ENCODE peak calls at places on chromosomes 6 and 20, in six cellular contexts. A is upper lobe of left lung, R is fibroblast of lung, N is gastrocnemius medialis, B is neural crest cell, H is glutamatergic neuron. I is an unnamed sample.

GRCh38 chr20:16434087-16434664 is 139.1 kb downstream of the KIF16B start:
- DNase-seq in A (peak), R (no peak), N (peak), B (peak), H (peak), I (no peak)

GRCh38 chr6:11318835-11319813 is 86.7 kb upstream of the NEDD9 start:
- DNase-seq in A (no peak), R (no peak), N (no peak), B (no peak), H (no peak), I (no peak)

GRCh38 chr6:137933696-137934095 is 66.6 kb downstream of the TNFAIP3 start:
- DNase-seq in A (no peak), R (peak), N (peak), B (no peak), H (no peak), I (no peak)

GRCh38 chr20:12882832-12883506 is 125.8 kb upstream of the SPTLC3 start:
- DNase-seq in A (no peak), R (peak), N (no peak), B (no peak), H (no peak), I (no peak)

GRCh38 chr6:42124223-42124836 is 18.1 kb downstream of the C6orf132 start:
- DNase-seq in A (no peak), R (no peak), N (no peak), B (no peak), H (no peak), I (no peak)

GRCh38 chr6:46044876-46045617 is 29.4 kb upstream of the CLIC5 start:
- DNase-seq in A (peak), R (peak), N (peak), B (no peak), H (no peak), I (no peak)

GRCh38 chr6:107809966-107810365 is 14.1 kb downstream of the SCML4 start:
- DNase-seq in A (no peak), R (no peak), N (no peak), B (no peak), H (no peak), I (no peak)

GRCh38 chr6:106113256-106113954 is 27.3 kb downstream of the PRDM1 start:
- DNase-seq in A (no peak), R (no peak), N (no peak), B (no peak), H (no peak), I (no peak)

GRCh38 chr6:95357380-95358025 is 219.8 kb upstream of the MANEA start:
- DNase-seq in A (no peak), R (no peak), N (no peak), B (no peak), H (no peak), I (no peak)

GRCh38 chr6:69801711-69802110 is 4.9 kb upstream of the LMBRD1 start:
- DNase-seq in A (no peak), R (no peak), N (no peak), B (no peak), H (no peak), I (no peak)

GRCh38 chr6:140372064-140372463 is 997.6 kb upstream of the CITED2 start:
- DNase-seq in A (no peak), R (no peak), N (no peak), B (no peak), H (no peak), I (no peak)

GRCh38 chr6:80174931-80175572 is 68.6 kb downstream of the BCKDHB start:
- DNase-seq in A (no peak), R (peak), N (no peak), B (no peak), H (no peak), I (no peak)

GRCh38 chr6:72418495-72418894 is 203.4 kb upstream of the KCNQ5 start:
- DNase-seq in A (no peak), R (peak), N (no peak), B (no peak), H (no peak), I (no peak)

GRCh38 chr6:28940294-28940858 is 16.6 kb upstream of the TRIM27 start:
- DNase-seq in A (peak), R (no peak), N (no peak), B (peak), H (peak), I (no peak)

GRCh38 chr20:19706463-19706862 is 51.6 kb upstream of the RIN2 start:
- DNase-seq in A (no peak), R (no peak), N (no peak), B (no peak), H (no peak), I (no peak)

GRCh38 chr6:95819939-95820338 is 195.8 kb upstream of the FUT9 start:
- DNase-seq in A (no peak), R (no peak), N (no peak), B (no peak), H (no peak), I (no peak)

GRCh38 chr20:57237006-57237953 is 29.2 kb downstream of the BMP7 start:
- DNase-seq in A (no peak), R (peak), N (no peak), B (no peak), H (no peak), I (no peak)

GRCh38 chr6:132504757-132505156 is 8.2 kb downstream of the STX7 start:
- DNase-seq in A (no peak), R (no peak), N (no peak), B (no peak), H (no peak), I (no peak)

GRCh38 chr20:61968932-61969331 is 96.7 kb downstream of the TAF4 start:
- DNase-seq in A (no peak), R (no peak), N (no peak), B (no peak), H (no peak), I (no peak)

GRCh38 chr6:153553627-153554026 is 422.5 kb upstream of the RGS17 start:
- DNase-seq in A (no peak), R (no peak), N (no peak), B (no peak), H (no peak), I (no peak)

GRCh38 chr20:21269772-21270171 is 33.4 kb upstream of the XRN2 start:
- DNase-seq in A (no peak), R (no peak), N (no peak), B (no peak), H (no peak), I (no peak)

GRCh38 chr20:4544765-4545164 is 176.9 kb upstream of the PRND start:
- DNase-seq in A (no peak), R (peak), N (no peak), B (no peak), H (no peak), I (no peak)

GRCh38 chr6:28673800-28674671 is 148.4 kb downstream of the GPX5 start:
- DNase-seq in A (no peak), R (peak), N (no peak), B (peak), H (peak), I (no peak)

GRCh38 chr6:19892250-19892649 is 55.1 kb downstream of the ID4 start:
- DNase-seq in A (peak), R (no peak), N (no peak), B (no peak), H (peak), I (peak)

GRCh38 chr6:6713660-6714446 is 125.3 kb downstream of the LY86 start:
- DNase-seq in A (no peak), R (peak), N (no peak), B (no peak), H (peak), I (no peak)

GRCh38 chr20:2741463-2741862 is 48.9 kb downstream of the EBF4 start:
- DNase-seq in A (no peak), R (no peak), N (no peak), B (no peak), H (no peak), I (no peak)

GRCh38 chr20:63080411-63080810 is 73.6 kb upstream of the BHLHE23 start:
- DNase-seq in A (no peak), R (no peak), N (no peak), B (no peak), H (no peak), I (no peak)

GRCh38 chr20:23164176-23164601 is 78.1 kb upstream of the CD93 start:
- DNase-seq in A (no peak), R (no peak), N (no peak), B (no peak), H (no peak), I (peak)

GRCh38 chr20:17227199-17227535 is 327 bp downstream of the PCSK2 start:
- DNase-seq in A (no peak), R (no peak), N (no peak), B (no peak), H (no peak), I (peak)

GRCh38 chr20:62922451-62922921 is 3.8 kb downstream of the DIDO1 start:
- DNase-seq in A (peak), R (no peak), N (no peak), B (no peak), H (no peak), I (no peak)

GRCh38 chr6:35469711-35470662 is 1.8 kb downstream of the RPL10A start:
- DNase-seq in A (no peak), R (no peak), N (peak), B (no peak), H (no peak), I (no peak)

GRCh38 chr6:160895562-160895961 is 96.0 kb upstream of the MAP3K4 start:
- DNase-seq in A (no peak), R (no peak), N (no peak), B (no peak), H (no peak), I (no peak)

GRCh38 chr6:136525586-136526195 is 24.5 kb downstream of the MAP7 start:
- DNase-seq in A (no peak), R (peak), N (no peak), B (no peak), H (no peak), I (no peak)

GRCh38 chr20:35461620-35462019 is 6.2 kb downstream of the CEP250 start:
- DNase-seq in A (no peak), R (peak), N (no peak), B (no peak), H (no peak), I (no peak)

GRCh38 chr6:56852611-56853010 is 102.3 kb upstream of the BEND6 start:
- DNase-seq in A (no peak), R (peak), N (no peak), B (no peak), H (no peak), I (no peak)

GRCh38 chr20:46894971-46895905 is 595 bp downstream of the EYA2 start:
- DNase-seq in A (no peak), R (peak), N (no peak), B (peak), H (peak), I (no peak)

GRCh38 chr6:28922841-28923317 is 906 bp downstream of the TRIM27 start:
- DNase-seq in A (peak), R (peak), N (peak), B (peak), H (no peak), I (no peak)

DNA sequence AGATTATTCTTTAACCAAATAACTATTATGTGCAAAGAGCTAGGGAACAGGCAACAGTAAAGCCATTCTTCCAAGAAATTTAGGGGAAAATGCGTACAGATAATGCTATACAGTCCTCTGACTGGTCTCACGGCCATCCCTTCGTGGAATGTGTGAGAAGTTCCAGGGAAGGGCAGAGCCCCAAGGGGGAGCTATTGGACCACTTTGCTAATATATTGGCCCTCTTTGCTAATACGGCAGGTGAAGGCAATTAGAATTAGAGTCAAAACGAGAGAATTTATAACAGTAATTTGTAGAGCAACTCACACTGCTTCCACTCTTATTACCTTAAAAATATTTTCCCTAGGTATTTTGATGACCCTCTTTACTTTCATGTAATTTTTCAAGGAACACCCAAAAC is 140.4 kb downstream of the IMPG1 start:
- DNase-seq in A (no peak), R (peak), N (no peak), B (peak), H (peak), I (no peak)
- TF ChIP-seq CTCF in A (no peak), R (no peak), N (no peak), B (peak), H (peak), I (peak)

DNA sequence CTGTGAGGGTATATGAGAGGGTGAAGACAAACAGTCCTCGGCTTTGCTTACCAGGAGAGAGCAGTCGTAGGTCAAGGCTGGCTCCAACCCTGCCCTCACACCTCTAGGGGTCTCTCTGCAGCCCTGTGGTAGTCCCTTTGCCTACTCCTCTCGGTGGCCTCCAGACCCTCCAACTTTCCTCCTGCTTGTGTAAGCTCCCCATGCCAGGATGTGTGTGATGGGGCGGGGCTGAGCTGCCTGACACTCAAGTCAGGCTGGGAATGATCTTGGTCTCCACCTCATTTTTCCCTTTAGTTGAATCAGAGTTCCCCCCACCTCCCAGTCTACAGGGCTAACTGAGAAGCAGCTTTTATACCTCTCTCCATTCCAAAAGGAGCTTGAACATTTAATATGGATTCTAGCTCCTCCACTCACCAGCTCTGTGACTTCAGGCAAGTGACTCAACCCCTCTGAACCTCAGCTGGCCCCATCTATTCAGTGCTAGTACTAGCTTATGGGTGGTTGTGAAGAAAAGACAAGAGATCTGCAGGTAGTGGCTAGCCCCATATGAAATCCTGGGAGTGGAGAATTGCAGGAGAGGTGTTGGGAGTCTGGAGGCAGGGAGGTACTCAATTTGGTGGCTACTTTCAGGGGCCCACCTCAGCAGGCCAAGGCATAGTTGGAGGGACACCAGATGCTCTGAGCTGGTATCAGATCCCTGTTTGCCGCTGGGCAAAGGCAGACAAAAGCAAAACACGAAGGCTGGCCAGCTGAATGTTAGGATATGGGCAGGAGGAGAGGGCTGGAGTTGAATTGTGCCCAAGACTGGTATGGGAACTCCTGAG is 971 bp downstream of the SLC29A1 start:
- DNase-seq in A (no peak), R (peak), N (no peak), B (no peak), H (peak), I (no peak)
- TF ChIP-seq CTCF in A (no peak), R (no peak), N (no peak), B (no peak), H (no peak), I (no peak)

DNA sequence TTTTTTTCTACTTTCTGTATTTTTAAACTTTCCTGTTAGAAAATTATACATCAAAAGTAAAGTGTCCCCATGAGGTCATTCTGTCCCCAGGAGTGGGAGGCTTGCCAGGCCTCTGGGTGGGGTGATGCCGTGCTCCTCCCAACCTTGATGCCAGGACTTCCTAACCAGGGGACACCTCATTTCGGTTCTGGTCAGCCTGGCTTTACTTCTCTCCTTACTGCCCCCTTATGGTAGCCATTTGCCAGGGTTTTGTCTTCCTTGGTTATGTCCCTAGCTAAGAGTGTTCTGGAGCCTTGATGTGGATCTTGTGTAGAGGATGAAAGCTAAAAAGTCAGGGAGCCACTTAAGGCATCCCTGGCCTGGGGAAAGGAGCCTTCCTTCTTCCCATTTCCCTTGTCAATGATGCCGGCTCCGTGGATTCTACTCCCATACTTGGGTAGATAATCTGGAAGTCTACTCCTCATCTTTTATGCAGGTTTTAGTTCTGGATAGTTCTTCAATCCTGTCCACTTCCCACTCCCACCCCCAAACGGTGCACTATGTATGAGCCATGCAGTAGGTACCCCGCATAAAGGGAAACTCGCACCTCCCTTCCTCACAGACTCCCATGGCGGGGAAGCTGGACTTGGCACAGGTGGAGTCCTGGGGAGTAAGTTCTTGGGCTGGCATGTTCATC is 164.1 kb upstream of the SALL4 start:
- DNase-seq in A (peak), R (peak), N (no peak), B (peak), H (no peak), I (no peak)
- TF ChIP-seq CTCF in A (peak), R (peak), N (no peak), B (peak), H (peak), I (peak)

DNA sequence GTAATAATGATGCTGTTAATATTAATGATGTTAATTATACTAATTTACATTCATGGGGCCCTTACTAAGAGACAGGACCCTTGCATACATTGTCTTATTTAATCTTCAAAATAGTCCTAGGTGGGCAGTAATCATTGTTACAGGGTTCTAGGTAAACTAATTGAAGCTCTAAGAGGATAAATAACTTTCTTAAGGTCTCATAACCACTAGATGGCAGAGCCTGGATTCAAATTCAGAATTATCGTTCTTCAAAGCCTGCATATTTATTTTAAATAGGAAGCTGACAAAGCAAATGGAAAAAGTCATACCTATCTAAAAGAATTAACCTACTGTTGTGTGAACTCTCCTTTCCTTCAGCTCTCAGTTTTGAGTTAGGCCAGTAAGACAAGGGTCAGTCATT is 23.5 kb downstream of the PTCHD4 start:
- DNase-seq in A (no peak), R (no peak), N (no peak), B (no peak), H (no peak), I (no peak)
- TF ChIP-seq CTCF in A (no peak), R (no peak), N (no peak), B (peak), H (no peak), I (no peak)

DNA sequence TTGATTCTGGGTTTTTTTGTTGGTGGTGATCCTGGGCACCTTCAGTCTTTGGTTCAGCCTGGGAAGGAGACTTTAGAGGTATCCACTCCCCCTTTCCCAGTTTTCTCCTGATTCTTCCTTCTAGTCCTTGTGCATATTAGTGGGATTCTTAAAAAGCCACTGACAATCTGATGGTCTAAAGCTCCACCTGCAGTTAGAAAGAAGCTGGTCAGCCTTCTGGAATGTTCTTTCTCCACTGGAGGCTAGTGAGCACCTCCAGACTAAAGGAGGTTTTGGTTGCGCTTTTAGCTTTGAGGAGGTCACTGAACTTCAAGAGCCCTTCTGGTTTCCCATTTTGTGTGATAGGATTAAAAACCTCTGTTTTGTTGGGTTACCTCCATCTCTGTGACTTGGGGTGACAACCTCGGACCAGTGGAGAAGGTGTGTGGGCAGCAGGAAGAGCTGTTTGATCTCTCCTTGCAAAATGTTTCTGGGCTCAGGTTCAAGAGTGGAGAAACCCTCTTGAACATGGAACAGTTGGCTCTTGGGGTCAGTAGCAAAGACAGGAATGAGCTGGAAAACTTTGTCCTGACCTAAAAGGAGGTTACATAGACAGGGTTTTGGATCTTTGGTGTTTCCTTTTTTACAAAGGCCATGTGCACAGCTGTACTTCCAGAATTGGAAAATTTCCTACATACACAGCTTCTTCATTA is 29.0 kb downstream of the JARID2 start:
- DNase-seq in A (no peak), R (peak), N (no peak), B (no peak), H (no peak), I (no peak)
- TF ChIP-seq CTCF in A (no peak), R (no peak), N (peak), B (no peak), H (no peak), I (no peak)

GRCh38 chr20:38193586-38194105 is 28.6 kb upstream of the TGM2 start:
- DNase-seq in A (no peak), R (no peak), N (no peak), B (no peak), H (no peak), I (no peak)
- TF ChIP-seq CTCF in A (no peak), R (no peak), N (no peak), B (no peak), H (no peak), I (no peak)

DNA sequence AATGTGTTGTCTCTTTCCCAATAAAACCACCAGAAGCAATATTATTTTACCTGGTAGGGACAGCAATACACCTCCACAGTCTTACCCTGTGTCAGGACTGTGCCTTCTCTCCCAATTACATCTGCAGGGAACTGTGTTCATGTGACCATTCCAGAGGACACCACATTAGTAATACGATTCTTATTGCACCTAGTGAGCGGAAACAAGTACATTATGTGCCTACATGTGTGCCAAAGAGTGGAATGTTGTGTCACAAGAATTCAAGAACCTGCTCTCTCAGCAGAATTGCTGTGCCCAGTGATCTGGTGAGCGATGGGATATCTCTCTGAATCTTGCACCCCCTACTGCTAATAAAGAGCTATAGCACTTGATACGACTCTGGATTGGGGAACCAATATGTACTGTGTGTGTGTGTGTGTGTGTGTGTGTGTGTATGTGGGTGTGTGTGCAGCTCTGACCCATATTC is 57.4 kb upstream of the FOXC1 start:
- DNase-seq in A (peak), R (peak), N (peak), B (no peak), H (no peak), I (no peak)
- TF ChIP-seq CTCF in A (no peak), R (peak), N (peak), B (peak), H (no peak), I (no peak)

I was measured in mesothelial cell of epicardium.